ENCODE peak calls at places on chromosomes 5 and 9, in six cellular contexts. One of them, this sample, is unnamed.

GRCh38 chr9:95382433-95382832 is 64.9 kb upstream of the FANCC start:
- DNase-seq in WERI-Rb-1: no peak
- DNase-seq in IMR-90: no peak
- DNase-seq in astrocyte: no peak
- DNase-seq in effector memory CD4-positive, alpha-beta T cell: no peak
- DNase-seq in cardiac muscle cell: no peak
- DNase-seq in this sample: no peak

GRCh38 chr5:150114102-150114641 is 27.8 kb upstream of the CSF1R start:
- DNase-seq in WERI-Rb-1: no peak
- DNase-seq in IMR-90: no peak
- DNase-seq in astrocyte: no peak
- DNase-seq in effector memory CD4-positive, alpha-beta T cell: no peak
- DNase-seq in cardiac muscle cell: no peak
- DNase-seq in this sample: peak; percentile 18

GRCh38 chr5:147179555-147180147 is 55.2 kb upstream of the STK32A start:
- DNase-seq in WERI-Rb-1: no peak
- DNase-seq in IMR-90: no peak
- DNase-seq in astrocyte: no peak
- DNase-seq in effector memory CD4-positive, alpha-beta T cell: no peak
- DNase-seq in cardiac muscle cell: no peak
- DNase-seq in this sample: no peak

GRCh38 chr9:136379003-136379287 is 5.5 kb upstream of the CARD9 start:
- DNase-seq in WERI-Rb-1: no peak
- DNase-seq in IMR-90: no peak
- DNase-seq in astrocyte: no peak
- DNase-seq in effector memory CD4-positive, alpha-beta T cell: no peak
- DNase-seq in cardiac muscle cell: no peak
- DNase-seq in this sample: no peak

GRCh38 chr9:109815366-109815947 is 35.5 kb downstream of the PALM2AKAP2 start:
- DNase-seq in WERI-Rb-1: no peak
- DNase-seq in IMR-90: peak; percentile 67
- DNase-seq in astrocyte: peak; percentile 71
- DNase-seq in effector memory CD4-positive, alpha-beta T cell: no peak
- DNase-seq in cardiac muscle cell: peak; percentile 21
- DNase-seq in this sample: no peak

GRCh38 chr5:1161108-1161831 is 40.1 kb upstream of the SLC6A19 start:
- DNase-seq in WERI-Rb-1: no peak
- DNase-seq in IMR-90: no peak
- DNase-seq in astrocyte: no peak
- DNase-seq in effector memory CD4-positive, alpha-beta T cell: no peak
- DNase-seq in cardiac muscle cell: peak; percentile 12
- DNase-seq in this sample: peak; percentile 56

GRCh38 chr9:37969130-37969529 is 65.2 kb upstream of the SLC25A51 start:
- DNase-seq in WERI-Rb-1: no peak
- DNase-seq in IMR-90: peak; percentile 62
- DNase-seq in astrocyte: peak; percentile 55
- DNase-seq in effector memory CD4-positive, alpha-beta T cell: no peak
- DNase-seq in cardiac muscle cell: peak; percentile 82
- DNase-seq in this sample: peak; percentile 95

GRCh38 chr5:31033295-31033694 is 160.2 kb upstream of the CDH6 start:
- DNase-seq in WERI-Rb-1: no peak
- DNase-seq in IMR-90: peak; percentile 68
- DNase-seq in astrocyte: peak; percentile 79
- DNase-seq in effector memory CD4-positive, alpha-beta T cell: no peak
- DNase-seq in cardiac muscle cell: peak; percentile 9
- DNase-seq in this sample: no peak

GRCh38 chr9:87766697-87767096 is 40.8 kb downstream of the CTSL start:
- DNase-seq in WERI-Rb-1: no peak
- DNase-seq in IMR-90: no peak
- DNase-seq in astrocyte: no peak
- DNase-seq in effector memory CD4-positive, alpha-beta T cell: no peak
- DNase-seq in cardiac muscle cell: no peak
- DNase-seq in this sample: no peak

GRCh38 chr9:87776481-87777373 is 50.8 kb downstream of the CTSL start:
- DNase-seq in WERI-Rb-1: no peak
- DNase-seq in IMR-90: no peak
- DNase-seq in astrocyte: no peak
- DNase-seq in effector memory CD4-positive, alpha-beta T cell: no peak
- DNase-seq in cardiac muscle cell: no peak
- DNase-seq in this sample: no peak

GRCh38 chr9:87765521-87765920 is 39.6 kb downstream of the CTSL start:
- DNase-seq in WERI-Rb-1: no peak
- DNase-seq in IMR-90: no peak
- DNase-seq in astrocyte: no peak
- DNase-seq in effector memory CD4-positive, alpha-beta T cell: no peak
- DNase-seq in cardiac muscle cell: no peak
- DNase-seq in this sample: no peak

GRCh38 chr9:87770616-87771015 is 44.7 kb downstream of the CTSL start:
- DNase-seq in WERI-Rb-1: no peak
- DNase-seq in IMR-90: no peak
- DNase-seq in astrocyte: no peak
- DNase-seq in effector memory CD4-positive, alpha-beta T cell: no peak
- DNase-seq in cardiac muscle cell: no peak
- DNase-seq in this sample: no peak

DNA sequence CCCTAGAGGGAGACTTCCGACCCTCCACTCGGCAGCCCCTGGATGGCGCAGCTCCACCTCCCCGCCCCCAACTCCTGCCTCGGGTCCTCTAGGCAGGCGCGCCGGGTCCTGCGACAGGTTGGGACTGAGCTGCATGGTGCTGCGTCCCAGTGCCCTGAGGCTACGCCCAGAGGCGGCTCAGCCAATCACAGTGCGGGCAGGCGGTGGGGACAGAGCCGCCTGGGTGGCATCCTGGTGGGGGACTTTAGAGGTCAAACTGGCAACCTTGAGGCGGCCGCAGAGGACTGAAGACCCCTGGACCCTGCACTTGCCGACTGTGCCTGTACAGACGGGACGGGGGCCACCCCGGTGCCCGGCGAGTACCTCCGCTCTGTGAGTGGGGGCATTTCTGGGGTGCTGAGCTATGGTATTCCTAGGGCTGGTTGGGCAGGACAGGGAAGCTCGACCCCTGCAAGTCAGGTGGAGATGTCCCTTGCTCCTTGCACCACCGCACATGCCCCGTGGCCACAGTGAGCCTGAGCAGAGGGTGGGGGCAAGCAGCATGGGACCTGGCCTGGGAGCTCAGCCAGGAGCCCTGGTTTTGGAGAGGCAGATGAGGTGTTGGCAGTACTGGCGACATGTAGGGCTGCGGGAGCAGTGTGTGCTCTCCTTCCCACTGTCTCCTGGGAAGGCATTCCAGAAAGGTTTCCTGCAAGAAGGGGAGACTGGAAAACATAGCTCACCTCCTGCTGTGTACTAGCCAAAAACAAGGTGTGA is 45.5 kb downstream of the CTSL start:
- DNase-seq in WERI-Rb-1: no peak
- DNase-seq in IMR-90: no peak
- DNase-seq in astrocyte: no peak
- DNase-seq in effector memory CD4-positive, alpha-beta T cell: no peak
- DNase-seq in cardiac muscle cell: no peak
- DNase-seq in this sample: no peak
- H3K27ac ChIP-seq in WERI-Rb-1: no peak overlapping the region
- H3K27ac ChIP-seq in IMR-90: no peak overlapping the region
- H3K27ac ChIP-seq in astrocyte: no peak overlapping the region
- H3K27ac ChIP-seq in effector memory CD4-positive, alpha-beta T cell: no peak overlapping the region
- H3K27ac ChIP-seq in cardiac muscle cell: no peak overlapping the region
- H3K27ac ChIP-seq in this sample: no peak overlapping the region

GRCh38 chr5:114658179-114658578 is 296.3 kb downstream of the KCNN2 start:
- DNase-seq in WERI-Rb-1: no peak
- DNase-seq in IMR-90: no peak
- DNase-seq in astrocyte: no peak
- DNase-seq in effector memory CD4-positive, alpha-beta T cell: no peak
- DNase-seq in cardiac muscle cell: no peak
- DNase-seq in this sample: no peak
- H3K27ac ChIP-seq in WERI-Rb-1: no peak overlapping the region
- H3K27ac ChIP-seq in IMR-90: no peak overlapping the region
- H3K27ac ChIP-seq in astrocyte: no peak overlapping the region
- H3K27ac ChIP-seq in effector memory CD4-positive, alpha-beta T cell: no peak overlapping the region
- H3K27ac ChIP-seq in cardiac muscle cell: no peak overlapping the region
- H3K27ac ChIP-seq in this sample: no peak overlapping the region

GRCh38 chr5:171271798-171272197 is 37.2 kb upstream of the TLX3 start:
- DNase-seq in WERI-Rb-1: no peak
- DNase-seq in IMR-90: no peak
- DNase-seq in astrocyte: no peak
- DNase-seq in effector memory CD4-positive, alpha-beta T cell: no peak
- DNase-seq in cardiac muscle cell: no peak
- DNase-seq in this sample: no peak

GRCh38 chr5:171272996-171273970 is 35.8 kb upstream of the TLX3 start:
- DNase-seq in WERI-Rb-1: peak; percentile 30
- DNase-seq in IMR-90: peak; percentile 40
- DNase-seq in astrocyte: no peak
- DNase-seq in effector memory CD4-positive, alpha-beta T cell: no peak
- DNase-seq in cardiac muscle cell: peak; percentile 59
- DNase-seq in this sample: no peak

GRCh38 chr5:171270136-171270535 is 38.9 kb upstream of the TLX3 start:
- DNase-seq in WERI-Rb-1: no peak
- DNase-seq in IMR-90: peak; percentile 31
- DNase-seq in astrocyte: no peak
- DNase-seq in effector memory CD4-positive, alpha-beta T cell: no peak
- DNase-seq in cardiac muscle cell: peak; percentile 8
- DNase-seq in this sample: no peak

DNA sequence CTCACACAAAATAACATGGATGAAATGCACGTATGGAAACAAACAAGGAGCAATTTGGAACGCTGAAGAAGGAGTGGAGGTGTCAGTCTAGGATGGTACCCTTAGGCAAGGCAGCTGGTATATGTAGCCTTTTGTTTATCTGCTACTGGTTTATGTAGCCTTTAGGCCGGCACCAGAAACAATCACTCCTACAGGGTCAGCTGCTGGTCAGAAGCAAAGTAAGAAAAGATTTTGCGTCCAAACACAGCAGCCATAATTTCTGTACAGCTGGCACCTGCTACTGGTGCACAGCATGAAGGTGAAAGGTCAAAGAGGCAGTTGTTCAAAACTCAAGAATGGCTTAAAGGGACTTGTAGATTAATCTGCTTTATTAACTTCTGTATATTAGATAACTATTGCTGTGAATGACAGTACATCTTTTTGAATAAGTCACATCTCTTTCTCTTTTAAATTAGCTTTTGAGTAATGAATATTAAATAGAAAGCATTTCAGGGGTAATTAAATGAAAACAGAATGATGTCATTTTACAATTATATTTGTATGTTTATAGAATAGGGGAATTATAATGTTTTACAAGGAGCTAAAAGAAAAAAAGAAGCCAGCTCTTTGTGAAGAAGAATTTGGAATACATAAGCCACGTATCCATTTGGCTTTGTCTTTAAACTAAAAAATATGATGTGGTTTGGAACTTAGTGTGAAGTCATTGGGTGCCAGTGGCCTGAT is 33.1 kb upstream of the TLX3 start:
- DNase-seq in WERI-Rb-1: no peak
- DNase-seq in IMR-90: no peak
- DNase-seq in astrocyte: no peak
- DNase-seq in effector memory CD4-positive, alpha-beta T cell: no peak
- DNase-seq in cardiac muscle cell: no peak
- DNase-seq in this sample: no peak
- H3K27ac ChIP-seq in WERI-Rb-1: no peak overlapping the region
- H3K27ac ChIP-seq in IMR-90: no peak overlapping the region
- H3K27ac ChIP-seq in astrocyte: no peak overlapping the region
- H3K27ac ChIP-seq in effector memory CD4-positive, alpha-beta T cell: no peak overlapping the region
- H3K27ac ChIP-seq in cardiac muscle cell: no peak overlapping the region
- H3K27ac ChIP-seq in this sample: no peak overlapping the region

GRCh38 chr9:129435272-129435671 is 185.6 kb downstream of the C9orf50 start:
- DNase-seq in WERI-Rb-1: no peak
- DNase-seq in IMR-90: no peak
- DNase-seq in astrocyte: no peak
- DNase-seq in effector memory CD4-positive, alpha-beta T cell: no peak
- DNase-seq in cardiac muscle cell: peak; percentile 27
- DNase-seq in this sample: peak; percentile 52

GRCh38 chr9:129435996-129436676 is 184.8 kb downstream of the C9orf50 start:
- DNase-seq in WERI-Rb-1: peak; percentile 55
- DNase-seq in IMR-90: no peak
- DNase-seq in astrocyte: no peak
- DNase-seq in effector memory CD4-positive, alpha-beta T cell: no peak
- DNase-seq in cardiac muscle cell: no peak
- DNase-seq in this sample: no peak

GRCh38 chr9:129432671-129433154 is 188.2 kb downstream of the C9orf50 start:
- DNase-seq in WERI-Rb-1: no peak
- DNase-seq in IMR-90: no peak
- DNase-seq in astrocyte: no peak
- DNase-seq in effector memory CD4-positive, alpha-beta T cell: no peak
- DNase-seq in cardiac muscle cell: no peak
- DNase-seq in this sample: peak; percentile 90

GRCh38 chr9:129432255-129432654 is 188.6 kb downstream of the C9orf50 start:
- DNase-seq in WERI-Rb-1: no peak
- DNase-seq in IMR-90: no peak
- DNase-seq in astrocyte: no peak
- DNase-seq in effector memory CD4-positive, alpha-beta T cell: no peak
- DNase-seq in cardiac muscle cell: no peak
- DNase-seq in this sample: no peak

GRCh38 chr9:129434187-129434586 is 186.7 kb downstream of the C9orf50 start:
- DNase-seq in WERI-Rb-1: no peak
- DNase-seq in IMR-90: no peak
- DNase-seq in astrocyte: no peak
- DNase-seq in effector memory CD4-positive, alpha-beta T cell: no peak
- DNase-seq in cardiac muscle cell: peak; percentile 32
- DNase-seq in this sample: no peak
- H3K27ac ChIP-seq in WERI-Rb-1: no peak overlapping the region
- H3K27ac ChIP-seq in IMR-90: no peak overlapping the region
- H3K27ac ChIP-seq in astrocyte: no peak overlapping the region
- H3K27ac ChIP-seq in effector memory CD4-positive, alpha-beta T cell: no peak overlapping the region
- H3K27ac ChIP-seq in cardiac muscle cell: no peak overlapping the region
- H3K27ac ChIP-seq in this sample: peak overlapping the region; percentile 78

DNA sequence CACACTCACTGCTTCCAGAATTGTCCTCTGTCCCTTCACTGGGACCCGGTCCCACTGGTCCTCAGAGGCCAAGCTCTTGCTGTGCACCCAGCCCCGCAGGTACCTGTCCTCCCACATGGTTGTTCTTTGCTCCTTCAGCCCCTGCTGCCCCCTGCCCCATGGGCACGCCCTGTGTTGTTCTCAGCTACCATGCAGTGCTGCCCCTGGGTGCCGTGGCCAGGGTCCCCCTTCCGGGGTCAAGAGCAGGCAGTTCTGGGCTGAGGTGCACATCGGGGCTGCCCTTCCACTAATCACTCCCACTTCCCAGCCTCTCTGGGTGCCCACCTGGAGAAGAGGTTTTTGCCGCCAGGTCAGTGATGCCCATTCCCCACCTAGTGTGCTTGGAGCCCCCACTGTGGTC is 31.9 kb upstream of the SUSD3 start:
- DNase-seq in WERI-Rb-1: no peak
- DNase-seq in IMR-90: no peak
- DNase-seq in astrocyte: no peak
- DNase-seq in effector memory CD4-positive, alpha-beta T cell: no peak
- DNase-seq in cardiac muscle cell: no peak
- DNase-seq in this sample: no peak
- H3K27ac ChIP-seq in WERI-Rb-1: no peak overlapping the region
- H3K27ac ChIP-seq in IMR-90: no peak overlapping the region
- H3K27ac ChIP-seq in astrocyte: no peak overlapping the region
- H3K27ac ChIP-seq in effector memory CD4-positive, alpha-beta T cell: peak overlapping the region; percentile 95
- H3K27ac ChIP-seq in cardiac muscle cell: no peak overlapping the region
- H3K27ac ChIP-seq in this sample: no peak overlapping the region

This sample was measured in stomach.